ENCODE peak calls at places on chromosome 5, in five cellular contexts. E is non-pigmented ciliary epithelial cell, H is GM12865, R is tibial nerve, N is cardiac muscle cell. B is an unnamed sample.

GRCh38 chr5:6598351-6598900 is 34.4 kb downstream of the NSUN2 start:
- DNase-seq in H (no peak), R (no peak), N (peak; percentile 61), E (no peak), B (no peak)

GRCh38 chr5:62643556-62644451 is 65.2 kb downstream of the LRRC70 start:
- DNase-seq in H (no peak), N (no peak), R (no peak), E (no peak), B (no peak)

GRCh38 chr5:80479713-80480112 is 8.2 kb upstream of the FAM151B start:
- DNase-seq in H (no peak), E (no peak), R (no peak), N (no peak), B (no peak)

GRCh38 chr5:138241688-138242547 is 28.8 kb upstream of the CDC23 start:
- DNase-seq in H (no peak), E (no peak), R (peak; percentile 9), N (peak; percentile 47), B (peak; percentile 79)

GRCh38 chr5:180121799-180122198 is 50.2 kb upstream of the RNF130 start:
- DNase-seq in H (no peak), E (no peak), N (no peak), R (no peak), B (no peak)

GRCh38 chr5:58466939-58467338 is 7.1 kb upstream of the PLK2 start:
- DNase-seq in H (peak; percentile 60), N (peak; percentile 55), R (no peak), E (no peak), B (peak; percentile 28)

GRCh38 chr5:141003791-141004601 is 37.7 kb downstream of the PCDHAC2 start:
- DNase-seq in N (no peak), E (no peak), R (no peak), H (no peak), B (peak; percentile 44)

GRCh38 chr5:113788141-113788540 is 274.6 kb downstream of the YTHDC2 start:
- DNase-seq in R (no peak), H (no peak), E (no peak), N (no peak), B (no peak)

GRCh38 chr5:126777257-126777973 is 479 bp downstream of the LMNB1 start:
- DNase-seq in N (peak; percentile 70), R (peak; percentile 9), E (peak; percentile 18), H (peak; percentile 87), B (peak; percentile 13)

GRCh38 chr5:2270467-2270866 is 387.7 kb upstream of the IRX4 start:
- DNase-seq in N (no peak), R (no peak), H (no peak), E (no peak), B (peak; percentile 39)

GRCh38 chr5:38414348-38414747 is 142.1 kb downstream of the LIFR start:
- DNase-seq in R (no peak), H (no peak), E (no peak), N (no peak), B (no peak)

GRCh38 chr5:181189962-181190710 is 14.9 kb downstream of the TRIM7 start:
- DNase-seq in H (peak; percentile 47), N (no peak), R (no peak), E (no peak), B (no peak)

GRCh38 chr5:179342577-179342976 is 2.7 kb downstream of the ADAMTS2 start:
- DNase-seq in E (no peak), R (no peak), N (peak; percentile 72), H (no peak), B (peak; percentile 58)

GRCh38 chr5:83337453-83338035 is 134.0 kb upstream of the VCAN start:
- DNase-seq in E (no peak), R (no peak), N (peak; percentile 76), H (no peak), B (no peak)

GRCh38 chr5:143922718-143923117 is 110.8 kb downstream of the HMHB1 start:
- DNase-seq in N (peak; percentile 38), E (no peak), H (peak; percentile 18), R (peak; percentile 20), B (no peak)

GRCh38 chr5:115179068-115179958 is 9.6 kb upstream of the TRIM36 start:
- DNase-seq in E (no peak), N (no peak), H (peak; percentile 12), R (no peak), B (peak; percentile 56)

GRCh38 chr5:10557747-10558295 is 6.0 kb upstream of the ANKRD33B start:
- DNase-seq in H (no peak), R (no peak), N (no peak), E (no peak), B (no peak)

GRCh38 chr5:143341807-143342570 is 61.5 kb downstream of the NR3C1 start:
- DNase-seq in E (no peak), H (no peak), N (peak; percentile 68), R (no peak), B (no peak)

GRCh38 chr5:145971108-145971507 is 34.7 kb downstream of the SH3RF2 start:
- DNase-seq in H (no peak), N (no peak), R (no peak), E (no peak), B (no peak)

GRCh38 chr5:143263272-143263810 is 140.1 kb downstream of the NR3C1 start:
- DNase-seq in N (no peak), E (no peak), R (no peak), H (no peak), B (no peak)

GRCh38 chr5:8807636-8808035 is 738.2 kb downstream of the SEMA5A start:
- DNase-seq in H (no peak), R (no peak), N (peak; percentile 37), E (no peak), B (no peak)

GRCh38 chr5:113102121-113102531 is 125.5 kb downstream of the DCP2 start:
- DNase-seq in R (no peak), E (no peak), H (no peak), N (no peak), B (no peak)